ENCODE peak calls at places on chromosomes 11 and 22, in six cellular contexts. Y, M, Z, Q, J and C are unnamed samples.

GRCh38 chr11:88175004-88175706 is at the start of gene RAB38:
- DNase-seq in J (peak), Q (no peak), Z (peak), Y (no peak), M (peak), C (no peak)

GRCh38 chr11:130431806-130432205 is 3.4 kb upstream of the ADAMTS8 start:
- DNase-seq in Z (no peak), Y (no peak), M (no peak), Q (no peak), J (no peak), C (no peak)

GRCh38 chr11:22787565-22788162 is 41.9 kb downstream of the SVIP start:
- DNase-seq in J (peak), Y (no peak), Q (peak), Z (peak), M (peak), C (no peak)

GRCh38 chr11:12800032-12800671 is 125.9 kb downstream of the TEAD1 start:
- DNase-seq in Q (no peak), Y (no peak), M (peak), Z (peak), J (no peak), C (no peak)

GRCh38 chr11:61378713-61379313 is 13.6 kb upstream of the TMEM216 start:
- DNase-seq in J (no peak), Z (peak), Q (peak), M (peak), Y (peak), C (no peak)

GRCh38 chr11:61752117-61752924 is at the start of gene MYRF:
- DNase-seq in Y (no peak), Q (no peak), M (no peak), Z (no peak), J (peak), C (no peak)

GRCh38 chr11:102205805-102206204 is 95.6 kb downstream of the YAP1 start:
- DNase-seq in J (no peak), Z (no peak), M (no peak), Q (no peak), Y (no peak), C (no peak)

GRCh38 chr11:2287102-2287501 is 14.6 kb downstream of the C11orf21 start:
- DNase-seq in J (peak), Q (no peak), M (no peak), Y (no peak), Z (no peak), C (no peak)

GRCh38 chr11:78160557-78160956 is 21.1 kb upstream of the ALG8 start:
- DNase-seq in M (no peak), Q (no peak), J (no peak), Y (no peak), Z (no peak), C (no peak)

GRCh38 chr11:35166369-35167360 is 27.7 kb downstream of the CD44 start:
- DNase-seq in Z (peak), M (peak), J (no peak), Y (no peak), Q (peak), C (no peak)

GRCh38 chr11:128575956-128576340 is 11.4 kb downstream of the ETS1 start:
- DNase-seq in Q (no peak), J (no peak), Y (no peak), M (peak), Z (no peak), C (no peak)

GRCh38 chr22:33529424-33530113 is 390.7 kb downstream of the LARGE1 start:
- DNase-seq in J (no peak), M (no peak), Y (no peak), Z (no peak), Q (no peak), C (no peak)

GRCh38 chr22:50684986-50685385 is 12.4 kb downstream of the SHANK3 start:
- DNase-seq in Y (no peak), M (no peak), Q (no peak), J (no peak), Z (no peak), C (no peak)

GRCh38 chr11:61586792-61587430 is 6.0 kb upstream of the SYT7 start:
- DNase-seq in M (peak), Q (no peak), Y (no peak), Z (no peak), J (no peak), C (no peak)

GRCh38 chr11:77776455-77776854 is 44.1 kb downstream of the RSF1 start:
- DNase-seq in Q (no peak), Z (peak), Y (no peak), J (no peak), M (peak), C (no peak)

GRCh38 chr11:119371067-119371601 is 10.4 kb downstream of the USP2 start:
- DNase-seq in Q (no peak), Y (peak), Z (no peak), J (no peak), M (no peak), C (no peak)

GRCh38 chr11:67289226-67289650 is at the start of gene ANKRD13D:
- DNase-seq in Q (no peak), Z (no peak), J (no peak), M (no peak), Y (no peak), C (no peak)

GRCh38 chr11:72584293-72584921 is 89.8 kb downstream of the PDE2A start:
- DNase-seq in J (peak), M (peak), Z (no peak), Q (no peak), Y (peak), C (no peak)

GRCh38 chr11:105078283-105078682 is 33.1 kb upstream of the CARD16 start:
- DNase-seq in Y (no peak), J (no peak), M (no peak), Z (no peak), Q (no peak), C (no peak)

GRCh38 chr11:2086239-2087040 is 52.7 kb downstream of the IGF2 start:
- DNase-seq in Y (no peak), Q (no peak), J (no peak), M (no peak), Z (no peak), C (no peak)

GRCh38 chr22:41030891-41031290 is 61.5 kb upstream of the EP300 start:
- DNase-seq in J (no peak), Z (no peak), M (no peak), Y (no peak), Q (no peak), C (no peak)

GRCh38 chr11:16059332-16059731 is 297.0 kb downstream of the SOX6 start:
- DNase-seq in J (no peak), M (no peak), Q (peak), Y (no peak), Z (no peak), C (no peak)

GRCh38 chr11:102494216-102494615 is 36.3 kb downstream of the MMP7 start:
- DNase-seq in J (no peak), M (peak), Z (peak), Q (no peak), Y (no peak), C (no peak)

GRCh38 chr11:11731311-11732083 is 109.7 kb upstream of the GALNT18 start:
- DNase-seq in Z (peak), J (no peak), Y (no peak), M (peak), Q (no peak), C (no peak)

GRCh38 chr11:30586251-30587144 is at the start of gene MPPED2:
- DNase-seq in J (peak), Y (no peak), Z (peak), Q (no peak), M (no peak), C (no peak)

GRCh38 chr11:196786-197731 is 4.2 kb downstream of the SCGB1C1 start:
- DNase-seq in M (no peak), J (no peak), Z (no peak), Q (no peak), Y (no peak), C (no peak)

GRCh38 chr22:37639070-37639760 is at the start of gene SH3BP1:
- DNase-seq in Q (no peak), Y (no peak), J (peak), Z (no peak), M (no peak), C (no peak)

GRCh38 chr11:23211221-23211620 is 350.9 kb upstream of the CCDC179 start:
- DNase-seq in J (no peak), M (peak), Y (no peak), Z (no peak), Q (no peak), C (no peak)

GRCh38 chr11:117647872-117648271 is 149.1 kb downstream of the DSCAML1 start:
- DNase-seq in J (no peak), Z (no peak), Q (no peak), M (no peak), Y (no peak), C (no peak)

GRCh38 chr11:45390407-45390806 is 104.3 kb upstream of the SYT13 start:
- DNase-seq in J (no peak), Y (no peak), Z (no peak), Q (no peak), M (no peak), C (no peak)

GRCh38 chr11:76674517-76675400 is 4.2 kb upstream of the LRRC32 start:
- DNase-seq in Z (no peak), Q (no peak), J (no peak), Y (no peak), M (no peak), C (no peak)
- TF ChIP-seq CTCF in Z (no peak), Q (no peak), J (no peak), Y (no peak), M (no peak), C (no peak)

GRCh38 chr11:57614234-57614772 is 16.8 kb downstream of the SERPING1 start:
- DNase-seq in M (no peak), Q (no peak), J (no peak), Y (no peak), Z (no peak), C (no peak)
- TF ChIP-seq CTCF in M (no peak), Q (no peak), J (no peak), Y (no peak), Z (no peak), C (no peak)

GRCh38 chr11:123678246-123678645 is 23.8 kb upstream of the SCN3B start:
- DNase-seq in Z (no peak), J (no peak), Y (no peak), Q (no peak), M (peak), C (no peak)

GRCh38 chr11:123683616-123684170 is 29.3 kb upstream of the SCN3B start:
- DNase-seq in Y (no peak), Q (no peak), J (no peak), Z (no peak), M (peak), C (no peak)

GRCh38 chr11:123684601-123685000 is 30.2 kb upstream of the SCN3B start:
- DNase-seq in J (no peak), Z (no peak), Q (no peak), M (no peak), Y (no peak), C (no peak)

GRCh38 chr11:123681007-123681406 is 26.6 kb upstream of the SCN3B start:
- DNase-seq in J (no peak), Y (no peak), M (no peak), Q (no peak), Z (no peak), C (no peak)

GRCh38 chr11:123682976-123683375 is 28.6 kb upstream of the SCN3B start:
- DNase-seq in Z (no peak), Q (no peak), Y (no peak), M (no peak), J (no peak), C (no peak)
- TF ChIP-seq CTCF in Z (no peak), Q (no peak), Y (no peak), M (no peak), J (no peak), C (no peak)

GRCh38 chr11:86360775-86361395 is 13.8 kb upstream of the CCDC81 start:
- DNase-seq in Y (no peak), Z (peak), J (no peak), M (peak), Q (peak), C (no peak)
- TF ChIP-seq CTCF in Y (no peak), Z (peak), J (no peak), M (peak), Q (peak), C (peak)